ENCODE peak calls at places on chromosomes 2 and 18, in nine cellular contexts. One of them, this sample, is unnamed.

GRCh38 chr2:137964066-137964858 is at the start of gene HNMT:
- DNase-seq in adrenal gland: peak
- DNase-seq in activated CD8-positive, alpha-beta memory T cell treated with anti-CD3 and anti-CD28 coated beads for 48 hours: no peak
- DNase-seq in nephron progenitor cell: peak
- DNase-seq in iPS DF 6.9: peak
- DNase-seq in activated T-cell treated with anti-CD3 and anti-CD28 coated beads for 48 hours: no peak
- DNase-seq in GM23248: peak
- DNase-seq in NCI-H2081: no peak
- DNase-seq in esophagus muscularis mucosa: no peak
- DNase-seq in this sample: no peak

GRCh38 chr2:191020742-191021381 is 6.9 kb upstream of the STAT1 start:
- DNase-seq in NCI-H2081: peak
- DNase-seq in GM23248: peak
- DNase-seq in esophagus muscularis mucosa: no peak
- DNase-seq in iPS DF 6.9: no peak
- DNase-seq in nephron progenitor cell: no peak
- DNase-seq in adrenal gland: peak
- DNase-seq in activated T-cell treated with anti-CD3 and anti-CD28 coated beads for 48 hours: no peak
- DNase-seq in activated CD8-positive, alpha-beta memory T cell treated with anti-CD3 and anti-CD28 coated beads for 48 hours: peak
- DNase-seq in this sample: no peak

GRCh38 chr2:101431486-101431885 is 43.4 kb downstream of the RFX8 start:
- DNase-seq in activated T-cell treated with anti-CD3 and anti-CD28 coated beads for 48 hours: no peak
- DNase-seq in esophagus muscularis mucosa: no peak
- DNase-seq in iPS DF 6.9: no peak
- DNase-seq in GM23248: peak
- DNase-seq in nephron progenitor cell: no peak
- DNase-seq in activated CD8-positive, alpha-beta memory T cell treated with anti-CD3 and anti-CD28 coated beads for 48 hours: no peak
- DNase-seq in adrenal gland: no peak
- DNase-seq in NCI-H2081: no peak
- DNase-seq in this sample: no peak

GRCh38 chr2:108278631-108279030 is 10.1 kb upstream of the SULT1C2 start:
- DNase-seq in NCI-H2081: no peak
- DNase-seq in GM23248: no peak
- DNase-seq in activated CD8-positive, alpha-beta memory T cell treated with anti-CD3 and anti-CD28 coated beads for 48 hours: no peak
- DNase-seq in esophagus muscularis mucosa: no peak
- DNase-seq in activated T-cell treated with anti-CD3 and anti-CD28 coated beads for 48 hours: no peak
- DNase-seq in iPS DF 6.9: no peak
- DNase-seq in nephron progenitor cell: no peak
- DNase-seq in adrenal gland: no peak
- DNase-seq in this sample: no peak

GRCh38 chr2:37619230-37619956 is 52.0 kb downstream of the CDC42EP3 start:
- DNase-seq in GM23248: peak
- DNase-seq in activated CD8-positive, alpha-beta memory T cell treated with anti-CD3 and anti-CD28 coated beads for 48 hours: no peak
- DNase-seq in esophagus muscularis mucosa: no peak
- DNase-seq in iPS DF 6.9: no peak
- DNase-seq in activated T-cell treated with anti-CD3 and anti-CD28 coated beads for 48 hours: no peak
- DNase-seq in nephron progenitor cell: no peak
- DNase-seq in NCI-H2081: no peak
- DNase-seq in adrenal gland: no peak
- DNase-seq in this sample: no peak

GRCh38 chr18:75533954-75534353 is 106.5 kb upstream of the SMIM21 start:
- DNase-seq in iPS DF 6.9: no peak
- DNase-seq in NCI-H2081: no peak
- DNase-seq in activated T-cell treated with anti-CD3 and anti-CD28 coated beads for 48 hours: no peak
- DNase-seq in nephron progenitor cell: no peak
- DNase-seq in activated CD8-positive, alpha-beta memory T cell treated with anti-CD3 and anti-CD28 coated beads for 48 hours: no peak
- DNase-seq in adrenal gland: no peak
- DNase-seq in GM23248: peak
- DNase-seq in esophagus muscularis mucosa: peak
- DNase-seq in this sample: no peak

GRCh38 chr2:203533696-203534471 is 1.2 kb downstream of the RAPH1 start:
- DNase-seq in esophagus muscularis mucosa: no peak
- DNase-seq in iPS DF 6.9: no peak
- DNase-seq in activated T-cell treated with anti-CD3 and anti-CD28 coated beads for 48 hours: no peak
- DNase-seq in activated CD8-positive, alpha-beta memory T cell treated with anti-CD3 and anti-CD28 coated beads for 48 hours: no peak
- DNase-seq in GM23248: peak
- DNase-seq in nephron progenitor cell: peak
- DNase-seq in adrenal gland: no peak
- DNase-seq in NCI-H2081: peak
- DNase-seq in this sample: no peak

GRCh38 chr18:76709659-76710645 is 112.4 kb upstream of the ZNF236 start:
- DNase-seq in esophagus muscularis mucosa: no peak
- DNase-seq in GM23248: peak
- DNase-seq in NCI-H2081: peak
- DNase-seq in iPS DF 6.9: peak
- DNase-seq in activated CD8-positive, alpha-beta memory T cell treated with anti-CD3 and anti-CD28 coated beads for 48 hours: peak
- DNase-seq in activated T-cell treated with anti-CD3 and anti-CD28 coated beads for 48 hours: peak
- DNase-seq in nephron progenitor cell: peak
- DNase-seq in adrenal gland: peak
- DNase-seq in this sample: peak

GRCh38 chr2:2796207-2796606 is 465.1 kb upstream of the MYT1L start:
- DNase-seq in adrenal gland: no peak
- DNase-seq in GM23248: no peak
- DNase-seq in nephron progenitor cell: no peak
- DNase-seq in esophagus muscularis mucosa: no peak
- DNase-seq in activated T-cell treated with anti-CD3 and anti-CD28 coated beads for 48 hours: no peak
- DNase-seq in iPS DF 6.9: no peak
- DNase-seq in NCI-H2081: no peak
- DNase-seq in activated CD8-positive, alpha-beta memory T cell treated with anti-CD3 and anti-CD28 coated beads for 48 hours: no peak
- DNase-seq in this sample: no peak

GRCh38 chr18:80140455-80140985 is 31.5 kb downstream of the ADNP2 start:
- DNase-seq in iPS DF 6.9: no peak
- DNase-seq in activated CD8-positive, alpha-beta memory T cell treated with anti-CD3 and anti-CD28 coated beads for 48 hours: no peak
- DNase-seq in NCI-H2081: no peak
- DNase-seq in adrenal gland: no peak
- DNase-seq in nephron progenitor cell: no peak
- DNase-seq in activated T-cell treated with anti-CD3 and anti-CD28 coated beads for 48 hours: no peak
- DNase-seq in esophagus muscularis mucosa: peak
- DNase-seq in GM23248: no peak
- DNase-seq in this sample: no peak

GRCh38 chr2:179410552-179411356 is 146.1 kb upstream of the SESTD1 start:
- DNase-seq in esophagus muscularis mucosa: no peak
- DNase-seq in activated CD8-positive, alpha-beta memory T cell treated with anti-CD3 and anti-CD28 coated beads for 48 hours: no peak
- DNase-seq in activated T-cell treated with anti-CD3 and anti-CD28 coated beads for 48 hours: no peak
- DNase-seq in NCI-H2081: peak
- DNase-seq in GM23248: peak
- DNase-seq in iPS DF 6.9: peak
- DNase-seq in nephron progenitor cell: peak
- DNase-seq in adrenal gland: peak
- DNase-seq in this sample: no peak

GRCh38 chr2:108907822-108908716 is 81.0 kb downstream of the EDAR start:
- DNase-seq in activated T-cell treated with anti-CD3 and anti-CD28 coated beads for 48 hours: no peak
- DNase-seq in esophagus muscularis mucosa: peak
- DNase-seq in iPS DF 6.9: no peak
- DNase-seq in NCI-H2081: no peak
- DNase-seq in nephron progenitor cell: no peak
- DNase-seq in activated CD8-positive, alpha-beta memory T cell treated with anti-CD3 and anti-CD28 coated beads for 48 hours: no peak
- DNase-seq in adrenal gland: no peak
- DNase-seq in GM23248: no peak
- DNase-seq in this sample: no peak

GRCh38 chr2:238929242-238930081 is 81.6 kb downstream of the TWIST2 start:
- DNase-seq in esophagus muscularis mucosa: no peak
- DNase-seq in nephron progenitor cell: no peak
- DNase-seq in adrenal gland: no peak
- DNase-seq in NCI-H2081: no peak
- DNase-seq in GM23248: peak
- DNase-seq in activated CD8-positive, alpha-beta memory T cell treated with anti-CD3 and anti-CD28 coated beads for 48 hours: no peak
- DNase-seq in iPS DF 6.9: no peak
- DNase-seq in activated T-cell treated with anti-CD3 and anti-CD28 coated beads for 48 hours: no peak
- DNase-seq in this sample: no peak

GRCh38 chr2:81658227-81658626 is 1353.7 kb upstream of the LRRTM1 start:
- DNase-seq in NCI-H2081: no peak
- DNase-seq in esophagus muscularis mucosa: no peak
- DNase-seq in activated CD8-positive, alpha-beta memory T cell treated with anti-CD3 and anti-CD28 coated beads for 48 hours: no peak
- DNase-seq in iPS DF 6.9: no peak
- DNase-seq in adrenal gland: no peak
- DNase-seq in nephron progenitor cell: no peak
- DNase-seq in activated T-cell treated with anti-CD3 and anti-CD28 coated beads for 48 hours: no peak
- DNase-seq in GM23248: peak
- DNase-seq in this sample: no peak

This sample was measured in NCI-H1436 treated with DMSO at 0.1 percent for 48 hours.